ENCODE peak calls at places on chromosome 5, in four cellular contexts. V is progenitor cell of endocrine pancreas; F is stimulated activated CD4-positive, alpha-beta T cell treated with anti-CD3 and anti-CD28 coated beads, TNF-alpha, amount 100 ng/mL, for 4 hours; M is lower leg skin. K is an unnamed sample.

GRCh38 chr5:58437661-58438060 is 22.2 kb downstream of the PLK2 start:
- DNase-seq in V (no peak), F (no peak), M (no peak), K (no peak)

GRCh38 chr5:53985796-53986195 is 324.6 kb downstream of the ARL15 start:
- DNase-seq in V (no peak), F (no peak), M (no peak), K (no peak)

GRCh38 chr5:169300468-169301385 is at the start of gene SLIT3:
- DNase-seq in V (peak), F (no peak), M (peak), K (no peak)

GRCh38 chr5:170464280-170465127 is 39.3 kb upstream of the KCNIP1 start:
- DNase-seq in V (no peak), F (no peak), M (peak), K (no peak)

GRCh38 chr5:133245191-133246052 is 193.6 kb downstream of the HSPA4 start:
- DNase-seq in V (no peak), F (no peak), M (no peak), K (no peak)

GRCh38 chr5:177457239-177458121 is 10.9 kb downstream of the PRR7 start:
- DNase-seq in V (peak), F (no peak), M (peak), K (no peak)

GRCh38 chr5:64769856-64770255 is 1.1 kb downstream of the CWC27 start:
- DNase-seq in V (no peak), F (no peak), M (no peak), K (no peak)

GRCh38 chr5:11903614-11904269 is 504 bp downstream of the CTNND2 start:
- DNase-seq in V (peak), F (no peak), M (no peak), K (no peak)

GRCh38 chr5:180135128-180135955 is 63.8 kb upstream of the RNF130 start:
- DNase-seq in V (no peak), F (no peak), M (peak), K (no peak)

GRCh38 chr5:169557838-169558237 is 25.7 kb upstream of the SPDL1 start:
- DNase-seq in V (no peak), F (no peak), M (no peak), K (no peak)

GRCh38 chr5:135426102-135427082 is 20.8 kb downstream of the DCANP1 start:
- DNase-seq in V (no peak), F (no peak), M (no peak), K (peak)

GRCh38 chr5:149735066-149735465 is 5.0 kb downstream of the PPARGC1B start:
- DNase-seq in V (no peak), F (no peak), M (peak), K (no peak)